ENCODE peak calls at places on chromosomes 4 and X, in four cellular contexts. K is HepG2, Z is H1, P is K562. D is an unnamed sample.

GRCh38 chr4:112312610-112313239 is 15.6 kb downstream of the ALPK1 start:
- DNase-seq in K (no peak), Z (no peak), P (no peak), D (no peak)

GRCh38 chr4:119321921-119322687 is at the start of gene FABP2:
- DNase-seq in K (no peak), Z (no peak), P (no peak), D (no peak)

GRCh38 chr4:163949976-163950601 is 455.6 kb downstream of the TMA16 start:
- DNase-seq in K (no peak), Z (no peak), P (no peak), D (no peak)

GRCh38 chrX:119688856-119689455 is 4.0 kb downstream of the SEPTIN6 start:
- DNase-seq in K (no peak), Z (no peak), P (no peak), D (no peak)

GRCh38 chr4:54232151-54232688 is 3.1 kb downstream of the PDGFRA start:
- DNase-seq in K (no peak), Z (no peak), P (no peak), D (no peak)

GRCh38 chr4:80016506-80016905 is 56.5 kb downstream of the ANTXR2 start:
- DNase-seq in K (no peak), Z (no peak), P (no peak), D (no peak)

GRCh38 chrX:132208422-132208821 is 10.8 kb downstream of the RAP2C start:
- DNase-seq in K (no peak), Z (no peak), P (no peak), D (no peak)

GRCh38 chr4:139301821-139302611 is at the start of gene NDUFC1:
- DNase-seq in K (peak), Z (no peak), P (peak), D (peak)

GRCh38 chr4:154503598-154503997 is 12.0 kb upstream of the DCHS2 start:
- DNase-seq in K (peak), Z (no peak), P (peak), D (peak)

GRCh38 chr4:142091691-142092182 is 455.4 kb downstream of the IL15 start:
- DNase-seq in K (no peak), Z (no peak), P (no peak), D (peak)

GRCh38 chr4:25903905-25904747 is 9.9 kb upstream of the SMIM20 start:
- DNase-seq in K (no peak), Z (no peak), P (no peak), D (no peak)

GRCh38 chr4:111842336-111842735 is 302.9 kb upstream of the FAM241A start:
- DNase-seq in K (no peak), Z (no peak), P (no peak), D (no peak)

GRCh38 chr4:3686746-3687145 is 79.4 kb upstream of the ADRA2C start:
- DNase-seq in K (no peak), Z (no peak), P (no peak), D (no peak)

GRCh38 chrX:15737957-15738685 is at the start of gene CA5B:
- DNase-seq in K (no peak), Z (peak), P (peak), D (peak)

GRCh38 chr4:43718369-43718768 is 730.2 kb downstream of the KCTD8 start:
- DNase-seq in K (no peak), Z (no peak), P (no peak), D (no peak)

GRCh38 chrX:123422875-123423274 is 238.8 kb downstream of the GRIA3 start:
- DNase-seq in K (peak), Z (no peak), P (peak), D (peak)

GRCh38 chr4:184911310-184911709 is 85.5 kb upstream of the ACSL1 start:
- DNase-seq in K (no peak), Z (no peak), P (no peak), D (no peak)

GRCh38 chr4:28675582-28675981 is 1814.9 kb downstream of the STIM2 start:
- DNase-seq in K (no peak), Z (no peak), P (no peak), D (no peak)

GRCh38 chr4:165600959-165601674 is 222.3 kb downstream of the CPE start:
- DNase-seq in K (no peak), Z (no peak), P (no peak), D (no peak)

GRCh38 chr4:7978907-7979651 is 39.4 kb upstream of the AFAP1 start:
- DNase-seq in K (no peak), Z (no peak), P (no peak), D (no peak)

GRCh38 chr4:141140271-141141205 is 7.3 kb upstream of the RNF150 start:
- DNase-seq in K (no peak), Z (no peak), P (no peak), D (no peak)

GRCh38 chr4:182826391-182826790 is 90.8 kb downstream of the DCTD start:
- DNase-seq in K (no peak), Z (no peak), P (no peak), D (no peak)

GRCh38 chr4:10589308-10589707 is 95.3 kb downstream of the CLNK start:
- DNase-seq in K (no peak), Z (no peak), P (no peak), D (no peak)

GRCh38 chr4:65983062-65983461 is 312.8 kb upstream of the EPHA5 start:
- DNase-seq in K (no peak), Z (no peak), P (no peak), D (no peak)

GRCh38 chr4:114606240-114606639 is 7.6 kb downstream of the UGT8 start:
- DNase-seq in K (no peak), Z (no peak), P (no peak), D (no peak)

GRCh38 chr4:1842339-1842895 is 13.5 kb downstream of the LETM1 start:
- DNase-seq in K (no peak), Z (no peak), P (no peak), D (no peak)

GRCh38 chr4:166014411-166014810 is 141.4 kb downstream of the TLL1 start:
- DNase-seq in K (peak), Z (no peak), P (no peak), D (peak)

GRCh38 chrX:13085533-13085932 is 41.1 kb upstream of the FAM9C start:
- DNase-seq in K (no peak), Z (no peak), P (no peak), D (no peak)

GRCh38 chrX:105821471-105822081 is 763 bp upstream of the NRK start:
- DNase-seq in K (no peak), Z (no peak), P (no peak), D (no peak)
- TF ChIP-seq CEBPB in K (no peak), Z (peak), P (no peak), D (no peak)

GRCh38 chr4:125045311-125045710 is 269.4 kb upstream of the FAT4 start:
- DNase-seq in K (no peak), Z (no peak), P (no peak), D (no peak)

GRCh38 chr4:125041372-125041930 is 273.3 kb upstream of the FAT4 start:
- DNase-seq in K (no peak), Z (no peak), P (no peak), D (no peak)

GRCh38 chr4:125042031-125042430 is 272.7 kb upstream of the FAT4 start:
- DNase-seq in K (no peak), Z (no peak), P (no peak), D (no peak)

GRCh38 chr4:125043453-125043852 is 271.3 kb upstream of the FAT4 start:
- DNase-seq in K (no peak), Z (no peak), P (no peak), D (no peak)

DNA sequence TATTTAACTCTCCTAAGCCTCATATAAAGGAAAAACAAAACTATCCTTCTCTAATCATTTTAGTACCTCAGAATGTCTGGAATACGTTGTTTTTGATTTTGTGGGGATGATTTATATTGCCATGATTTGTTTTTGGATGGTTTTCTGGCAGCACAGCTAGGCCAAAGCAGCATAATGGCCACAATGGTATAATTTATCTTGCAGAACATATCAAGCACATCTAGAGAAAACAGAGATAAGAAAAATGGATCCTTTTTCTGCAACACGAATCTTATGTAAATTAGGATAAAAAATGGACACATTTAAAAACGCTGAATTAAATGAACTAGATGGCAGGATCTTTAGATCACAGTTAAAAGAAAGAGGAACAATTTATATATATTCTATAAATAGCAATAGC is 269.9 kb upstream of the FAT4 start:
- DNase-seq in K (no peak), Z (no peak), P (no peak), D (no peak)
- TF ChIP-seq JUN in K (no peak), Z (no peak), P (no peak), D (no peak)

GRCh38 chr4:77178560-77178959 is 21.6 kb downstream of the CCNG2 start:
- DNase-seq in K (no peak), Z (no peak), P (no peak), D (no peak)
- TF ChIP-seq CEBPB in K (no peak), Z (no peak), P (no peak), D (no peak)

GRCh38 chr4:76515975-76516853 is 81.2 kb downstream of the SHROOM3 start:
- DNase-seq in K (no peak), Z (no peak), P (no peak), D (no peak)
- TF ChIP-seq JUN in K (no peak), Z (no peak), P (no peak), D (no peak)